ENCODE peak calls at places on chromosomes 16 and 17, in six cellular contexts. W, K, M, S, Y and H are unnamed samples.

GRCh38 chr16:84502075-84502474 is 2.4 kb downstream of the MEAK7 start:
- DNase-seq in W (no peak), K (no peak), M (no peak), S (no peak), Y (no peak), H (no peak)

GRCh38 chr17:3986270-3986938 is 22.2 kb upstream of the ATP2A3 start:
- DNase-seq in W (no peak), K (no peak), M (no peak), S (no peak), Y (no peak), H (no peak)

GRCh38 chr16:47469227-47469626 is 8.1 kb downstream of the PHKB start:
- DNase-seq in W (no peak), K (no peak), M (no peak), S (no peak), Y (no peak), H (no peak)

GRCh38 chr17:35726609-35727460 is 4.6 kb upstream of the RASL10B start:
- DNase-seq in W (no peak), K (peak), M (peak), S (no peak), Y (peak), H (no peak)

GRCh38 chr17:17729620-17730249 is 48.5 kb downstream of the RAI1 start:
- DNase-seq in W (peak), K (peak), M (no peak), S (peak), Y (peak), H (no peak)

GRCh38 chr16:4412159-4412558 is 4.2 kb downstream of the CORO7 start:
- DNase-seq in W (no peak), K (no peak), M (no peak), S (no peak), Y (no peak), H (no peak)

GRCh38 chr16:72099377-72099818 is 5.8 kb downstream of the DHX38 start:
- DNase-seq in W (no peak), K (peak), M (peak), S (no peak), Y (peak), H (no peak)

GRCh38 chr17:47279062-47279801 is 25.6 kb downstream of the ITGB3 start:
- DNase-seq in W (no peak), K (peak), M (peak), S (no peak), Y (peak), H (no peak)

GRCh38 chr17:44543213-44543904 is 13.9 kb upstream of the FZD2 start:
- DNase-seq in W (no peak), K (no peak), M (peak), S (no peak), Y (peak), H (no peak)

GRCh38 chr16:25966172-25967097 is 274.7 kb downstream of the HS3ST4 start:
- DNase-seq in W (no peak), K (no peak), M (no peak), S (no peak), Y (no peak), H (no peak)

GRCh38 chr16:81261049-81261648 is 22.7 kb downstream of the BCO1 start:
- DNase-seq in W (no peak), K (no peak), M (no peak), S (no peak), Y (peak), H (no peak)

GRCh38 chr17:1087381-1088241 is 90.7 kb downstream of the TIMM22 start:
- DNase-seq in W (no peak), K (peak), M (peak), S (no peak), Y (peak), H (no peak)

GRCh38 chr16:22641030-22641671 is 130.5 kb downstream of the NPIPB5 start:
- DNase-seq in W (no peak), K (no peak), M (peak), S (no peak), Y (peak), H (no peak)

GRCh38 chr16:59635674-59636073 is 901.6 kb upstream of the GOT2 start:
- DNase-seq in W (no peak), K (no peak), M (peak), S (no peak), Y (no peak), H (no peak)